ENCODE peak calls at places on chromosomes 2 and 18, in eight cellular contexts. One of them, this sample, is unnamed.

GRCh38 chr2:102241616-102242260 is 54.9 kb downstream of the IL1RL2 start:
- DNase-seq in heart left ventricle: no peak
- DNase-seq in HL-60: no peak
- DNase-seq in AG04450: no peak
- DNase-seq in nephron progenitor cell: no peak
- DNase-seq in HFF-Myc: no peak
- DNase-seq in psoas muscle: no peak
- DNase-seq in NB4: no peak
- DNase-seq in this sample: no peak

GRCh38 chr2:16546128-16546754 is 119.4 kb downstream of the CYRIA start:
- DNase-seq in NB4: peak
- DNase-seq in HFF-Myc: no peak
- DNase-seq in AG04450: no peak
- DNase-seq in nephron progenitor cell: peak
- DNase-seq in HL-60: no peak
- DNase-seq in heart left ventricle: no peak
- DNase-seq in psoas muscle: no peak
- DNase-seq in this sample: no peak

GRCh38 chr18:38688402-38688801 is 1122.8 kb upstream of the CELF4 start:
- DNase-seq in NB4: no peak
- DNase-seq in psoas muscle: no peak
- DNase-seq in heart left ventricle: no peak
- DNase-seq in nephron progenitor cell: no peak
- DNase-seq in HFF-Myc: no peak
- DNase-seq in AG04450: no peak
- DNase-seq in HL-60: no peak
- DNase-seq in this sample: no peak

GRCh38 chr2:10454505-10454904 is 6.4 kb upstream of the ODC1 start:
- DNase-seq in NB4: no peak
- DNase-seq in heart left ventricle: peak
- DNase-seq in nephron progenitor cell: no peak
- DNase-seq in psoas muscle: peak
- DNase-seq in HL-60: no peak
- DNase-seq in HFF-Myc: no peak
- DNase-seq in AG04450: no peak
- DNase-seq in this sample: no peak

GRCh38 chr2:15429032-15429431 is 132.1 kb downstream of the NBAS start:
- DNase-seq in HL-60: no peak
- DNase-seq in nephron progenitor cell: no peak
- DNase-seq in NB4: no peak
- DNase-seq in HFF-Myc: no peak
- DNase-seq in psoas muscle: no peak
- DNase-seq in heart left ventricle: no peak
- DNase-seq in AG04450: no peak
- DNase-seq in this sample: no peak

GRCh38 chr18:63974991-63975390 is 5.1 kb downstream of the SERPINB8 start:
- DNase-seq in AG04450: no peak
- DNase-seq in heart left ventricle: no peak
- DNase-seq in nephron progenitor cell: no peak
- DNase-seq in HFF-Myc: no peak
- DNase-seq in NB4: peak
- DNase-seq in psoas muscle: no peak
- DNase-seq in HL-60: peak
- DNase-seq in this sample: no peak

GRCh38 chr2:177254433-177255226 is 9.9 kb downstream of the NFE2L2 start:
- DNase-seq in HL-60: no peak
- DNase-seq in psoas muscle: peak
- DNase-seq in heart left ventricle: peak
- DNase-seq in HFF-Myc: no peak
- DNase-seq in AG04450: no peak
- DNase-seq in nephron progenitor cell: peak
- DNase-seq in NB4: peak
- DNase-seq in this sample: peak

GRCh38 chr18:55234366-55235093 is 275.3 kb upstream of the CCDC68 start:
- DNase-seq in HL-60: peak
- DNase-seq in NB4: peak
- DNase-seq in nephron progenitor cell: peak
- DNase-seq in HFF-Myc: peak
- DNase-seq in AG04450: peak
- DNase-seq in psoas muscle: peak
- DNase-seq in heart left ventricle: peak
- DNase-seq in this sample: peak

GRCh38 chr2:238523158-238524110 is 96.7 kb downstream of the ASB1 start:
- DNase-seq in heart left ventricle: no peak
- DNase-seq in HFF-Myc: peak
- DNase-seq in psoas muscle: peak
- DNase-seq in NB4: peak
- DNase-seq in AG04450: peak
- DNase-seq in nephron progenitor cell: peak
- DNase-seq in HL-60: peak
- DNase-seq in this sample: peak

GRCh38 chr2:212592695-212593094 is 54.1 kb upstream of the ERBB4 start:
- DNase-seq in psoas muscle: no peak
- DNase-seq in nephron progenitor cell: no peak
- DNase-seq in HFF-Myc: no peak
- DNase-seq in HL-60: no peak
- DNase-seq in NB4: no peak
- DNase-seq in heart left ventricle: no peak
- DNase-seq in AG04450: no peak
- DNase-seq in this sample: no peak

GRCh38 chr2:212596688-212597087 is 58.1 kb upstream of the ERBB4 start:
- DNase-seq in NB4: no peak
- DNase-seq in nephron progenitor cell: no peak
- DNase-seq in psoas muscle: no peak
- DNase-seq in AG04450: no peak
- DNase-seq in HFF-Myc: no peak
- DNase-seq in HL-60: no peak
- DNase-seq in heart left ventricle: no peak
- DNase-seq in this sample: no peak

DNA sequence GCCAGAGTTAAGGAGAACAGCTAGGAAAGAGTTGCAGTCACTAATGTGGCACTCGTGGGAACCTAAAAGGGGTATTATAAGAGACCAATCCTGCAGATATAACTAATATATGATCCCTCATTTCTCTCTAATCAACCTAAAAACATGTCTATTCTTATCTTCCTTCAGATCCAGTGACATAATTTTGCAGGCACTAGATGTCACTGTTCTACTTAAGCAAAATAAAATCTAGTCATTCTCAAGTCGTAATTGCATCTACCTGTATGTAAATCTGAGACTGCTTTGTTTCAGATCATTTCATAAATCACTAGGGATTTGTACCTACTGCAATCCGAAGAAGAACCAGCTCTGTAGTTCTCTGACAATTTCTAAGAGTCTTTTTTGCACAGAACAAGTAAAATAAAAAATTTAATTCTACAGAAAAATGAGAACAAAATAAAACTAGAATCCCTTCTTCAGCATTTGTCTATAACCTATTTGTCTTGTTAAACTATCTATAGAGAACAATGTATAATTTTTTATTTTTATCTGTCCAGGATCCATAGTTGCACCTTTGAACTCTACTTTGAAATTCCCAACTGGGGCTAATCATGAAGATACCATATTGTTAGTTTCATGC is 56.5 kb upstream of the ERBB4 start:
- DNase-seq in HFF-Myc: no peak
- DNase-seq in HL-60: no peak
- DNase-seq in AG04450: no peak
- DNase-seq in nephron progenitor cell: no peak
- DNase-seq in NB4: peak
- DNase-seq in heart left ventricle: no peak
- DNase-seq in psoas muscle: no peak
- DNase-seq in this sample: no peak
- TF ChIP-seq CTCF in HFF-Myc: no peak
- TF ChIP-seq CTCF in HL-60: no peak
- TF ChIP-seq CTCF in AG04450: peak
- TF ChIP-seq CTCF in nephron progenitor cell: no peak
- TF ChIP-seq CTCF in NB4: no peak
- TF ChIP-seq CTCF in heart left ventricle: no peak
- TF ChIP-seq CTCF in psoas muscle: no peak
- TF ChIP-seq CTCF in this sample: no peak

GRCh38 chr18:8507361-8507760 is 101.9 kb upstream of the RAB12 start:
- DNase-seq in heart left ventricle: no peak
- DNase-seq in NB4: peak
- DNase-seq in HL-60: no peak
- DNase-seq in nephron progenitor cell: peak
- DNase-seq in psoas muscle: no peak
- DNase-seq in HFF-Myc: no peak
- DNase-seq in AG04450: no peak
- DNase-seq in this sample: peak
- TF ChIP-seq CTCF in heart left ventricle: peak
- TF ChIP-seq CTCF in NB4: peak
- TF ChIP-seq CTCF in HL-60: no peak
- TF ChIP-seq CTCF in nephron progenitor cell: peak
- TF ChIP-seq CTCF in psoas muscle: no peak
- TF ChIP-seq CTCF in HFF-Myc: peak
- TF ChIP-seq CTCF in AG04450: peak
- TF ChIP-seq CTCF in this sample: peak

DNA sequence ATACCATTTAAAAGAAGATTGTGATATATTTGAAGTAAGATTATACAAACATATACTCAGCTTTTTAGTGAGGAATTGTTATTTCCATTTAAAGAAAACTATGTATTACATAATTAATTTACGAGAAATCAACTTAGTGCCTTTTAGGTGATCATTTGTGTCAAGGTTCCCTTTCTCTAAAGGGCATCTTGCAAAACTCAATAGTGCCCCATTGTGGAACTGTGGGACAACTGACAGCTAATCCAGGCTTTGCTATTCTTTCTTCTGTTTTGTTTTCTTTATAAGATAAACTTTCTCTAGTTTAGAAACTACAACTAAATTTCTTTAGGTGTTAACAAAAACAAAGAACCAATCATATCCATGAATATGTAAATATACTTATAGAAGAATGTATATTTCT is 24.3 kb upstream of the VIT start:
- DNase-seq in NB4: peak
- DNase-seq in heart left ventricle: no peak
- DNase-seq in HL-60: no peak
- DNase-seq in HFF-Myc: no peak
- DNase-seq in nephron progenitor cell: no peak
- DNase-seq in psoas muscle: no peak
- DNase-seq in AG04450: no peak
- DNase-seq in this sample: no peak
- TF ChIP-seq CTCF in NB4: peak
- TF ChIP-seq CTCF in heart left ventricle: peak
- TF ChIP-seq CTCF in HL-60: peak
- TF ChIP-seq CTCF in HFF-Myc: peak
- TF ChIP-seq CTCF in nephron progenitor cell: peak
- TF ChIP-seq CTCF in psoas muscle: peak
- TF ChIP-seq CTCF in AG04450: peak
- TF ChIP-seq CTCF in this sample: no peak

DNA sequence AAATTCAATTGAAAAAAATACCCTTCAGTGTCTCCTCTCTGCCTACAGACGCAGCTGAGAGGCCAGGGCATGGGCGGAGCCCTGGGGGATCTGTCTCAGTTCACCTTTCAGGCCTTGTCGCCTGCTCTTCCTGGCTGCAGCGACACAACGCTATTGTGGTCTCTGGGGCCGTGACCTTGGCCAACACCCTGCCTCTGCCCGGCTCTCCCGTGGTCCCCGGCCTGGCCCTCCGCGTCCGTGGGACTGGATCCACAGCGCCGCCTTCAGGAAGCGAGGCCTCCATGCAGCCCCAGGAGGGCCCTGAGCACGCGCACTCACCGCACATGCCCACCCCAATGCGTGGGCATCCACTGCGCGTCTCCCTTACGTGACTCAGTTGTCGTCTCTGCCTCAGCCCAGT is 81.1 kb downstream of the MRPS9 start:
- DNase-seq in HFF-Myc: no peak
- DNase-seq in NB4: no peak
- DNase-seq in nephron progenitor cell: peak
- DNase-seq in psoas muscle: no peak
- DNase-seq in AG04450: no peak
- DNase-seq in heart left ventricle: no peak
- DNase-seq in HL-60: no peak
- DNase-seq in this sample: peak
- TF ChIP-seq CTCF in HFF-Myc: peak
- TF ChIP-seq CTCF in NB4: no peak
- TF ChIP-seq CTCF in nephron progenitor cell: peak
- TF ChIP-seq CTCF in psoas muscle: no peak
- TF ChIP-seq CTCF in AG04450: peak
- TF ChIP-seq CTCF in heart left ventricle: peak
- TF ChIP-seq CTCF in HL-60: no peak
- TF ChIP-seq CTCF in this sample: peak

DNA sequence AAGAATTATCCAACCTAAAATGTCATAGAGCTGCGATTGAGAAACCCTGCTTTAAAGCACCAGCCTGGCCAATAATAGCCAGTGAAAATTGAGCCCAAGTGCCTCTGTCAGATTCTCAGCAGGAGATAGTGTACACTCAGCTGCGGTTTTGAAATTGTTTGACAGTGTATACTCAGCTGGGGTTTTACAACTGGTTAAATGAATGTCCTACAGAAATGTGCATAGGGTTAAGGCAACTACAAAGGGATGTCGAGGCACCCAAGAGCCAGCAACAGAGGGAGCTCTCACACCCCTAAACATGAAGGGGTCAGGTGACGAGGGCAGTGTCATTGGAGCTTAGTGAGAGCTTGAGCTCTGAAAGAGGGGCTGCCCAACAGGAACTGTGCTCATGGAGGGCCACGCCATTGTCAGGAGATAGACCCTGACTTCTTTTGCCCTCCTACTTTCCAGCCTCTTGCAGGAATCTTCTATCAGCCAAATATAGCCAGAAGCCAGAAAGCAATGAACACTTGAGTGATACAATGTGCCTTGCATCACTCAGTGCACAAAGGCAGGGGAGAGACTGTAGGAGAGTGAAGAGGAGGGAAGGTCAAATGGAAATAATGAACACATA is 15.1 kb downstream of the ACTG2 start:
- DNase-seq in HFF-Myc: no peak
- DNase-seq in NB4: peak
- DNase-seq in HL-60: no peak
- DNase-seq in psoas muscle: no peak
- DNase-seq in heart left ventricle: no peak
- DNase-seq in AG04450: no peak
- DNase-seq in nephron progenitor cell: no peak
- DNase-seq in this sample: no peak
- TF ChIP-seq CTCF in HFF-Myc: peak
- TF ChIP-seq CTCF in NB4: peak
- TF ChIP-seq CTCF in HL-60: no peak
- TF ChIP-seq CTCF in psoas muscle: peak
- TF ChIP-seq CTCF in heart left ventricle: peak
- TF ChIP-seq CTCF in AG04450: peak
- TF ChIP-seq CTCF in nephron progenitor cell: no peak
- TF ChIP-seq CTCF in this sample: no peak

GRCh38 chr18:11665587-11665986 is 23.5 kb upstream of the GNAL start:
- DNase-seq in AG04450: no peak
- DNase-seq in psoas muscle: no peak
- DNase-seq in HFF-Myc: no peak
- DNase-seq in NB4: no peak
- DNase-seq in heart left ventricle: no peak
- DNase-seq in nephron progenitor cell: no peak
- DNase-seq in HL-60: no peak
- DNase-seq in this sample: no peak
- TF ChIP-seq CTCF in AG04450: no peak
- TF ChIP-seq CTCF in psoas muscle: no peak
- TF ChIP-seq CTCF in HFF-Myc: no peak
- TF ChIP-seq CTCF in NB4: no peak
- TF ChIP-seq CTCF in heart left ventricle: no peak
- TF ChIP-seq CTCF in nephron progenitor cell: no peak
- TF ChIP-seq CTCF in HL-60: no peak
- TF ChIP-seq CTCF in this sample: no peak

GRCh38 chr2:108383146-108383830 is 5.5 kb downstream of the SULT1C4 start:
- DNase-seq in psoas muscle: no peak
- DNase-seq in HL-60: no peak
- DNase-seq in AG04450: no peak
- DNase-seq in heart left ventricle: no peak
- DNase-seq in HFF-Myc: no peak
- DNase-seq in NB4: no peak
- DNase-seq in nephron progenitor cell: no peak
- DNase-seq in this sample: no peak
- TF ChIP-seq CTCF in psoas muscle: no peak
- TF ChIP-seq CTCF in HL-60: no peak
- TF ChIP-seq CTCF in AG04450: peak
- TF ChIP-seq CTCF in heart left ventricle: no peak
- TF ChIP-seq CTCF in HFF-Myc: no peak
- TF ChIP-seq CTCF in NB4: no peak
- TF ChIP-seq CTCF in nephron progenitor cell: no peak
- TF ChIP-seq CTCF in this sample: no peak

This sample was measured in glutamatergic neuron.